ENCODE peak calls at places on chromosomes 5 and 9, in seven cellular contexts. T, D, G, K, Z, A and O are unnamed samples.

GRCh38 chr9:89806371-89807100 is 201.7 kb downstream of the GADD45G start:
- DNase-seq in T (no peak), D (no peak), G (no peak), K (no peak), Z (no peak), A (no peak), O (no peak)

GRCh38 chr5:36581070-36581469 is 25.3 kb upstream of the SLC1A3 start:
- DNase-seq in T (no peak), D (no peak), G (no peak), K (no peak), Z (no peak), A (no peak), O (no peak)

GRCh38 chr9:130072515-130073235 is 19.0 kb downstream of the GPR107 start:
- DNase-seq in T (no peak), D (no peak), G (no peak), K (no peak), Z (no peak), A (no peak), O (no peak)

GRCh38 chr9:96514825-96515218 is 64.9 kb downstream of the HABP4 start:
- DNase-seq in T (no peak), D (no peak), G (no peak), K (no peak), Z (peak), A (no peak), O (no peak)

GRCh38 chr9:35603506-35603985 is 1.5 kb upstream of the TESK1 start:
- DNase-seq in T (no peak), D (no peak), G (peak), K (no peak), Z (peak), A (peak), O (no peak)

GRCh38 chr9:122374885-122375420 is 4.1 kb downstream of the PTGS1 start:
- DNase-seq in T (no peak), D (no peak), G (peak), K (peak), Z (peak), A (peak), O (no peak)

GRCh38 chr9:89513836-89514235 is 15.9 kb upstream of the SEMA4D start:
- DNase-seq in T (no peak), D (no peak), G (no peak), K (no peak), Z (no peak), A (no peak), O (no peak)

GRCh38 chr9:74985041-74985440 is 32.3 kb upstream of the C9orf40 start:
- DNase-seq in T (no peak), D (no peak), G (no peak), K (no peak), Z (no peak), A (no peak), O (no peak)

GRCh38 chr9:114513050-114513951 is 8.0 kb upstream of the WHRN start:
- DNase-seq in T (no peak), D (no peak), G (no peak), K (no peak), Z (no peak), A (no peak), O (no peak)

GRCh38 chr5:177362102-177362868 is 4.6 kb downstream of the RGS14 start:
- DNase-seq in T (no peak), D (no peak), G (no peak), K (no peak), Z (no peak), A (no peak), O (no peak)

GRCh38 chr5:36422957-36423356 is 121.3 kb upstream of the RANBP3L start:
- DNase-seq in T (no peak), D (no peak), G (no peak), K (no peak), Z (peak), A (no peak), O (no peak)

GRCh38 chr9:120926397-120926928 is at the start of gene TRAF1:
- DNase-seq in T (no peak), D (no peak), G (no peak), K (no peak), Z (no peak), A (no peak), O (no peak)

GRCh38 chr5:55645304-55645703 is 66.8 kb downstream of the SLC38A9 start:
- DNase-seq in T (no peak), D (no peak), G (no peak), K (no peak), Z (peak), A (no peak), O (no peak)

GRCh38 chr9:133535285-133535877 is 877 bp downstream of the ADAMTSL2 start:
- DNase-seq in T (no peak), D (no peak), G (no peak), K (no peak), Z (no peak), A (no peak), O (no peak)

GRCh38 chr5:38780950-38781349 is 64.9 kb upstream of the OSMR start:
- DNase-seq in T (no peak), D (peak), G (peak), K (no peak), Z (peak), A (peak), O (no peak)

GRCh38 chr5:131795879-131796792 is 681 bp downstream of the FNIP1 start:
- DNase-seq in T (peak), D (peak), G (peak), K (peak), Z (peak), A (peak), O (peak)

GRCh38 chr9:95085036-95085770 is 232.3 kb downstream of the FANCC start:
- DNase-seq in T (no peak), D (no peak), G (no peak), K (no peak), Z (no peak), A (no peak), O (no peak)

GRCh38 chr5:54470677-54471076 is 15.2 kb downstream of the HSPB3 start:
- DNase-seq in T (no peak), D (no peak), G (no peak), K (no peak), Z (peak), A (no peak), O (no peak)

GRCh38 chr5:126837907-126838539 is 61.1 kb downstream of the LMNB1 start:
- DNase-seq in T (no peak), D (no peak), G (no peak), K (no peak), Z (peak), A (no peak), O (no peak)

GRCh38 chr9:15104826-15105420 is 194.7 kb upstream of the FREM1 start:
- DNase-seq in T (peak), D (no peak), G (peak), K (peak), Z (peak), A (no peak), O (no peak)

GRCh38 chr5:151234476-151235238 is 10.8 kb upstream of the CCDC69 start:
- DNase-seq in T (peak), D (no peak), G (peak), K (no peak), Z (peak), A (peak), O (no peak)

GRCh38 chr5:176427971-176428370 is 11.6 kb upstream of the CLTB start:
- DNase-seq in T (no peak), D (no peak), G (no peak), K (no peak), Z (peak), A (no peak), O (no peak)

GRCh38 chr9:38063363-38063707 is 5.7 kb downstream of the SHB start:
- DNase-seq in T (no peak), D (no peak), G (no peak), K (no peak), Z (no peak), A (no peak), O (no peak)

GRCh38 chr5:19547640-19548039 is 440.4 kb downstream of the CDH18 start:
- DNase-seq in T (no peak), D (no peak), G (peak), K (no peak), Z (peak), A (no peak), O (no peak)

GRCh38 chr5:109291090-109291489 is 118.7 kb downstream of the PJA2 start:
- DNase-seq in T (no peak), D (no peak), G (no peak), K (peak), Z (no peak), A (no peak), O (no peak)

GRCh38 chr5:141897425-141897824 is 19.2 kb upstream of the PCDH1 start:
- DNase-seq in T (no peak), D (no peak), G (no peak), K (no peak), Z (no peak), A (no peak), O (no peak)

GRCh38 chr9:77291714-77292113 is 114.4 kb downstream of the VPS13A start:
- DNase-seq in T (peak), D (no peak), G (no peak), K (no peak), Z (no peak), A (no peak), O (no peak)

GRCh38 chr5:134982230-134982629 is 14.5 kb downstream of the CATSPER3 start:
- DNase-seq in T (no peak), D (no peak), G (no peak), K (no peak), Z (peak), A (no peak), O (no peak)

GRCh38 chr5:6827815-6828214 is 114.6 kb downstream of the TENT4A start:
- DNase-seq in T (no peak), D (no peak), G (no peak), K (no peak), Z (no peak), A (no peak), O (no peak)
- TF ChIP-seq CTCF in T (no peak), D (no peak), G (no peak), K (no peak), Z (no peak), A (no peak), O (no peak)

DNA sequence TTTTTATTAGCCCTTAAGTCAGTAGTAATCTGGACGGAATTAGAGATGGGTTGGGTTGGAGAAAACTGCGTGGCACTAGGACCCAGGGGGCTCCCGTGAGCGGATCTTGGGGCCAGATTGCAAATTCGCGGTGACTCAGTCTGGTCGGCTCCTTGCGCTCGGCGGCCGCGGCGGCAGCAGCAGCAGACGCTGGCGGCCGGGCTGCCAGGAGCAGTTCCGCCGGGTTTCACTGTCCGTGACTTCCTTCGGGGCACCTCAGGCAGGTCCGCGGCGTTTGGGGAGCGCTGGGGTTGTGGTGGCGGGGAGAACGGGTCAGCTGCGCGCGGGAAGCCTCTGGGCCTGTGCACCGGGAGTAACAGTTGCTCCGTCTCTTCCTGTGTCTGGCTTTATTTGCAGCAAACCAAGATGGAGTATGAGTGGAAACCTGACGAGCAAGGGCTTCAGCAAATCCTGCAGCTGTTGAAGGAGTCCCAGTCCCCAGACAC is 31.6 kb downstream of the TNPO1 start:
- DNase-seq in T (peak), D (peak), G (peak), K (peak), Z (peak), A (peak), O (peak)
- TF ChIP-seq CTCF in T (no peak), D (no peak), G (peak), K (no peak), Z (no peak), A (no peak), O (no peak)

GRCh38 chr9:18791074-18791473 is 241.9 kb downstream of the SAXO1 start:
- DNase-seq in T (no peak), D (no peak), G (no peak), K (peak), Z (no peak), A (no peak), O (peak)
- TF ChIP-seq CTCF in T (peak), D (no peak), G (peak), K (peak), Z (peak), A (no peak), O (peak)

DNA sequence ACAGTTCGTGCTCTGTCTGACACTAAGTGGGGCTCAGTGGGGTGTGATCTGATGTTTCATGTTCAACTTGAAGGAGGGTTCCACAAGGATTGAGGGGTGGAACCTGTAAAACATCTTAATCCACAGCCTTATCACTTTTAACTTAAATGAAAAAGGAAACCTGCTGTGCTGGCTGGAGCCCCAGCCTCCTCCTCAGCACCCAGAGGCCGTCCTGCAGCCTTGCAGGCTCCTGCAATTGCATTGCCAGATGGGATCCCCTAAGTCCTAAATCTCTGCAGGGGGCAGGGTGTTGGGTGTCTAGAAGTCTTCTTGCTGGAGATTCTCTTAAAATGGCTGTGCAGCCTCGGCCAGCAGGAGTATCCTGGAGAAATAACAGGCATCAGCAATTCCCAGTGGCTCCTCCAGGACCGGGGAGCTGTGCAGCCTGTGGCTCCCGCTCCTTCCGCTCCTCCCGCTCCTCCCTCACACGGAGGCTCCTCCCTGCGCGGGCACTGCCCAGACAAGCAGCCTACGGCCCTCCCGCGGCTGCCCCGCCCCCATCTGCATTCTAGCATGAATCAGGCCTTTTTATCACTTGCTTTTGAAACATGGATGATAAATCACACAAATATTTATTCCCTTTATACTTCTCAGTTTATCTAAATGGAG is 131.0 kb downstream of the ADAMTS16 start:
- DNase-seq in T (peak), D (peak), G (peak), K (peak), Z (peak), A (peak), O (peak)
- TF ChIP-seq CTCF in T (no peak), D (no peak), G (no peak), K (no peak), Z (peak), A (no peak), O (no peak)

DNA sequence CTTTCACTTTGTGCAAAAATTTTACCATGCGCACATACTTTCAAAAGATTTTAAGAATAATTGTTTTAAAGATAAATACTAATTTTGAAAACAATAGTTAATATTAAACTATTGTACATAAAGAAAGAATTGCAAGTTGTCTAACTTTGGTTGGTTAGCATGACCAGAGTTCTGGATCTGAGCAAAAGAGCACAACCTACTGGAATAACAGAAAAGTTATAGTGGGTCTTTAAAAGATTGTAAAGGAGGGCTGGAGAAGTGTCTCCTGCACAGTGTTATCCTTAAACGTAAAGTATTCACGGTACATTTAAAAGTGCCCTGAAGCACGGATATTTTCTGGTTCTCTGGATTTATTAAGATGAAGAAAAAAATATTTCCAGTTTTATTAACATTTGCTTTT is 70.6 kb downstream of the GLIS3 start:
- DNase-seq in T (no peak), D (no peak), G (no peak), K (no peak), Z (no peak), A (no peak), O (no peak)
- TF ChIP-seq CTCF in T (peak), D (no peak), G (no peak), K (no peak), Z (peak), A (no peak), O (no peak)

GRCh38 chr9:136726631-136727191 is 14.3 kb downstream of the DIPK1B start:
- DNase-seq in T (no peak), D (no peak), G (no peak), K (no peak), Z (peak), A (no peak), O (no peak)

GRCh38 chr9:136728080-136728547 is 14.6 kb downstream of the LCN10 start:
- DNase-seq in T (peak), D (peak), G (peak), K (peak), Z (peak), A (peak), O (peak)

GRCh38 chr9:136729144-136729543 is 13.6 kb downstream of the LCN10 start:
- DNase-seq in T (no peak), D (no peak), G (no peak), K (no peak), Z (no peak), A (no peak), O (no peak)

GRCh38 chr9:136729926-136730325 is 12.8 kb downstream of the LCN10 start:
- DNase-seq in T (no peak), D (no peak), G (no peak), K (no peak), Z (no peak), A (no peak), O (no peak)

GRCh38 chr9:136728548-136729123 is 14.1 kb downstream of the LCN10 start:
- DNase-seq in T (no peak), D (no peak), G (no peak), K (peak), Z (peak), A (no peak), O (peak)
- TF ChIP-seq CTCF in T (no peak), D (no peak), G (no peak), K (no peak), Z (no peak), A (no peak), O (no peak)